ENCODE peak calls at places on chromosomes 13 and 19, in nine cellular contexts. U is lower lobe of right lung, D is stomach, P is thoracic aorta, X is ascending aorta, N is PC-9, A is cardiac muscle cell, C is brain microvascular endothelial cell, T is colonic mucosa. B is an unnamed sample.

GRCh38 chr19:33110201-33110910 is 21.6 kb upstream of the WDR88 start:
- DNase-seq in U (no peak), D (no peak), P (no peak), X (no peak), N (peak; percentile 31), A (no peak), C (peak; percentile 83), T (no peak), B (no peak)

GRCh38 chr19:1884719-1885334 is 469 bp downstream of the ABHD17A start:
- DNase-seq in U (no peak), D (no peak), P (no peak), X (no peak), N (no peak), A (peak; percentile 38), C (no peak), T (no peak), B (peak; percentile 56)

GRCh38 chr13:28744656-28745055 is 25.9 kb upstream of the SLC46A3 start:
- DNase-seq in U (no peak), D (no peak), P (no peak), X (no peak), N (no peak), A (no peak), C (no peak), T (no peak), B (no peak)

GRCh38 chr13:29922896-29923295 is 72.5 kb upstream of the UBL3 start:
- DNase-seq in U (no peak), D (no peak), P (no peak), X (no peak), N (no peak), A (no peak), C (peak; percentile 58), T (no peak), B (no peak)

GRCh38 chr13:100854091-100854490 is 179.5 kb upstream of the TMTC4 start:
- DNase-seq in U (no peak), D (no peak), P (no peak), X (no peak), N (no peak), A (peak; percentile 66), C (no peak), T (no peak), B (no peak)

GRCh38 chr13:98327326-98328314 is 150.6 kb upstream of the RNF113B start:
- DNase-seq in U (no peak), D (no peak), P (no peak), X (no peak), N (no peak), A (peak; percentile 62), C (peak; percentile 78), T (no peak), B (no peak)

GRCh38 chr13:100461309-100462035 is 127.1 kb downstream of the GGACT start:
- DNase-seq in U (no peak), D (no peak), P (no peak), X (no peak), N (no peak), A (no peak), C (no peak), T (no peak), B (no peak)

GRCh38 chr13:59643906-59644626 is 519.7 kb downstream of the DIAPH3 start:
- DNase-seq in U (no peak), D (no peak), P (no peak), X (no peak), N (no peak), A (no peak), C (no peak), T (no peak), B (no peak)

GRCh38 chr13:33678906-33679657 is 138.9 kb upstream of the RFC3 start:
- DNase-seq in U (peak; percentile 68), D (peak; percentile 83), P (peak; percentile 6), X (peak; percentile 73), N (peak; percentile 41), A (no peak), C (peak; percentile 67), T (peak; percentile 45), B (peak; percentile 92)

GRCh38 chr13:33678084-33678483 is 139.9 kb upstream of the RFC3 start:
- DNase-seq in U (no peak), D (no peak), P (no peak), X (no peak), N (no peak), A (no peak), C (no peak), T (no peak), B (no peak)

GRCh38 chr13:33676045-33676699 is 141.8 kb upstream of the RFC3 start:
- DNase-seq in U (no peak), D (peak; percentile 44), P (no peak), X (no peak), N (no peak), A (no peak), C (no peak), T (peak; percentile 52), B (peak; percentile 65)

GRCh38 chr13:33676700-33677048 is 141.3 kb upstream of the RFC3 start:
- DNase-seq in U (peak; percentile 50), D (peak; percentile 64), P (no peak), X (peak; percentile 69), N (no peak), A (peak; percentile 64), C (peak; percentile 36), T (peak; percentile 70), B (peak; percentile 50)

DNA sequence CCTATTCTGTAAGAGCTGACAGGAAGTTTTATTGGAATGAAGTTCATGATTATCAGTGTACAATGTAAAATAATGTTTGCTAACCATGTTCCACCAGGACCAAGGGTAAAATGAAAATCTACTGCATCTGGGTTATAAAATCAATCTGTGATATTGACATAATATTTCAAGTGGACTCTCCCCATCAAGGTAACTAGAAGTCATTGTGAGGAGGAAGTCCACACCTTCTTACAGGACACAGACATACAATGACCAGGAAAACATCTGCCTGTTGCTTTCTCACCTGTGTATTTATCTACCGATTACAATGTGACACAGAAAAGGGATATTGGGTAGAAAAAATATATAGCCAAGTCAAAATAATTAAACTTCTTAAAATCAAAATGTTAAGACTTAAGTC is 140.7 kb upstream of the RFC3 start:
- DNase-seq in U (no peak), D (no peak), P (no peak), X (no peak), N (no peak), A (no peak), C (no peak), T (no peak), B (no peak)
- H3K27ac ChIP-seq in U (no peak overlapping the region), D (peak overlapping the region; percentile 71), P (no peak overlapping the region), X (no peak overlapping the region), N (no peak overlapping the region), A (no peak overlapping the region), C (no peak overlapping the region), T (peak overlapping the region; percentile 71), B (peak overlapping the region; percentile 73)

GRCh38 chr13:99377641-99378040 is 70.4 kb upstream of the GPR183 start:
- DNase-seq in U (no peak), D (no peak), P (no peak), X (no peak), N (no peak), A (no peak), C (no peak), T (no peak), B (no peak)
- H3K27ac ChIP-seq in U (no peak overlapping the region), D (no peak overlapping the region), P (no peak overlapping the region), X (no peak overlapping the region), N (no peak overlapping the region), A (no peak overlapping the region), C (no peak overlapping the region), T (no peak overlapping the region), B (no peak overlapping the region)

GRCh38 chr13:110593430-110594130 is 21.8 kb upstream of the NAXD start:
- DNase-seq in U (no peak), D (no peak), P (no peak), X (no peak), N (no peak), A (peak; percentile 69), C (peak; percentile 27), T (no peak), B (no peak)
- H3K27ac ChIP-seq in U (no peak overlapping the region), D (no peak overlapping the region), P (no peak overlapping the region), X (no peak overlapping the region), N (no peak overlapping the region), A (no peak overlapping the region), C (no peak overlapping the region), T (no peak overlapping the region), B (no peak overlapping the region)

DNA sequence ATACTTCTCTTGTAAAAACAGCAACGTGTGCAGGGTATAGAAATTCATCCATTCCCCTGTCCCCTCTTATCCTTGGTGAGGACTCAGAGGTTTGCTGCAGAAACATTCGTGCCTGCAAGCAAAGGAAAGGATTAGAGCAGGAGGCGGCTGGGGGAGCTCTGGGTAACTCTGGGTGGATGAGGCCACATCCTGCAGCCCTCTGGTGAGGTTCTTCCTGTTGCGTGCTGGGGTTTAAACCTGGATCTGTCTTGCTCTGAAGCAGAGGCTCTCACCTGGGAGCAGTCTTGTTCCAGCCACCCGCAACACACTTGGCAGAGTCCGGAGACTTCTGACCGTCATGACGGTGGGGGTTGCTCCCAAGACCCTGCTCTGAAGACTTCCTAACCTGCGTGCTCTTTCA is 69.2 kb downstream of the ATP11A start:
- DNase-seq in U (no peak), D (no peak), P (no peak), X (no peak), N (no peak), A (no peak), C (no peak), T (no peak), B (peak; percentile 29)
- H3K27ac ChIP-seq in U (no peak overlapping the region), D (no peak overlapping the region), P (no peak overlapping the region), X (no peak overlapping the region), N (no peak overlapping the region), A (no peak overlapping the region), C (no peak overlapping the region), T (no peak overlapping the region), B (no peak overlapping the region)